ENCODE peak calls at places on chromosomes 13 and 19, in eight cellular contexts. One of them, this sample, is unnamed.

GRCh38 chr19:4495471-4495870 is 22.8 kb downstream of the PLIN4 start:
- DNase-seq in RWPE1: peak
- DNase-seq in fibroblast of mammary gland: no peak
- DNase-seq in GM10248: no peak
- DNase-seq in natural killer cell: no peak
- DNase-seq in progenitor cell of endocrine pancreas: no peak
- DNase-seq in mucosa of descending colon: peak
- DNase-seq in psoas muscle: peak
- DNase-seq in this sample: no peak

GRCh38 chr13:110421696-110422395 is 114.8 kb downstream of the COL4A2 start:
- DNase-seq in mucosa of descending colon: no peak
- DNase-seq in progenitor cell of endocrine pancreas: no peak
- DNase-seq in GM10248: no peak
- DNase-seq in fibroblast of mammary gland: peak
- DNase-seq in psoas muscle: no peak
- DNase-seq in RWPE1: no peak
- DNase-seq in natural killer cell: no peak
- DNase-seq in this sample: no peak

GRCh38 chr13:83452292-83452950 is 429.9 kb downstream of the SLITRK1 start:
- DNase-seq in mucosa of descending colon: no peak
- DNase-seq in fibroblast of mammary gland: no peak
- DNase-seq in psoas muscle: peak
- DNase-seq in progenitor cell of endocrine pancreas: no peak
- DNase-seq in GM10248: no peak
- DNase-seq in RWPE1: no peak
- DNase-seq in natural killer cell: no peak
- DNase-seq in this sample: peak

GRCh38 chr13:48533207-48533499 is 273 bp upstream of the RCBTB2 start:
- DNase-seq in progenitor cell of endocrine pancreas: no peak
- DNase-seq in mucosa of descending colon: no peak
- DNase-seq in natural killer cell: no peak
- DNase-seq in GM10248: no peak
- DNase-seq in fibroblast of mammary gland: no peak
- DNase-seq in psoas muscle: no peak
- DNase-seq in RWPE1: peak
- DNase-seq in this sample: no peak

GRCh38 chr13:66341978-66342377 is 888.2 kb downstream of the PCDH9 start:
- DNase-seq in psoas muscle: no peak
- DNase-seq in fibroblast of mammary gland: peak
- DNase-seq in RWPE1: no peak
- DNase-seq in natural killer cell: no peak
- DNase-seq in mucosa of descending colon: no peak
- DNase-seq in progenitor cell of endocrine pancreas: no peak
- DNase-seq in GM10248: no peak
- DNase-seq in this sample: no peak

GRCh38 chr19:55173186-55173716 is 6.8 kb upstream of the DNAAF3 start:
- DNase-seq in RWPE1: no peak
- DNase-seq in mucosa of descending colon: no peak
- DNase-seq in psoas muscle: no peak
- DNase-seq in fibroblast of mammary gland: no peak
- DNase-seq in GM10248: no peak
- DNase-seq in natural killer cell: no peak
- DNase-seq in progenitor cell of endocrine pancreas: no peak
- DNase-seq in this sample: no peak

GRCh38 chr19:51311388-51312257 is at the start of gene IGLON5:
- DNase-seq in progenitor cell of endocrine pancreas: peak
- DNase-seq in RWPE1: no peak
- DNase-seq in psoas muscle: no peak
- DNase-seq in fibroblast of mammary gland: no peak
- DNase-seq in natural killer cell: no peak
- DNase-seq in GM10248: no peak
- DNase-seq in mucosa of descending colon: no peak
- DNase-seq in this sample: no peak

GRCh38 chr19:18439025-18439909 is 1.3 kb upstream of the ISYNA1 start:
- DNase-seq in mucosa of descending colon: no peak
- DNase-seq in GM10248: no peak
- DNase-seq in natural killer cell: no peak
- DNase-seq in psoas muscle: no peak
- DNase-seq in fibroblast of mammary gland: peak
- DNase-seq in RWPE1: no peak
- DNase-seq in progenitor cell of endocrine pancreas: no peak
- DNase-seq in this sample: no peak

GRCh38 chr19:13629687-13630357 is 123.5 kb upstream of the CACNA1A start:
- DNase-seq in fibroblast of mammary gland: peak
- DNase-seq in psoas muscle: no peak
- DNase-seq in mucosa of descending colon: no peak
- DNase-seq in progenitor cell of endocrine pancreas: no peak
- DNase-seq in GM10248: no peak
- DNase-seq in RWPE1: peak
- DNase-seq in natural killer cell: no peak
- DNase-seq in this sample: no peak

DNA sequence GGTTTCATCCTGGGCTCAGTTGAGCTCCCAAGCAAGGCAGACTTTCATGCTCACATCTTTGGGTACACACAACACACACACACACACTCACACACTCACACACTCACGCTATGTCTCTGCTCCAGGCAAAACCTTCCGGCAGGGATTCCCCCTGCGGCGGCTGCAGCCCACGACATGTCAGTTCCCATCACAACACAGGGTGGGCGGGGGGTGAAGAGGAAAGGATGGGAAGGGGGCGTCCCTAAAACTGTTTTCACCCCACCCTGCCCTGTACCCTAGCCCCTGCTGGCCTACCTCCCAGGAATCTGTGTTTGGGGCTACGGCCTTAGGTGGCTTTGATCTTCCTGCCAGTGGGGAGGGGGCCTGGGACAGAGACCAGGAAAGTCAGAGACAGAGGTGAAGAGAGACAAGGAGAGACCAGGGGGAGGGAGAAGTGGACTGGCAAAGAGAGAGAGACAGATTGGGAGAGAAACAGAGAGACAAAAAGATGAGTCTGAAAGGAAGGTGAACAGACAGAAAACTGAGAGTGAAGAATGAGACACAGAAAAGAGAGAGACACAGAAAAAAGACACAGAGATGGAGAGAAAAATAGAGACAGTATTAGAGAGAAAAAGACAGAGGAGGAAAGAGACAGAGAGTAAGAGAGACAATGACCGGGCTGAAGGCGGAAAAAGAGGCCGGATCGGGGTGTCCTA is 3.9 kb downstream of the LRFN1 start:
- DNase-seq in mucosa of descending colon: no peak
- DNase-seq in fibroblast of mammary gland: no peak
- DNase-seq in RWPE1: no peak
- DNase-seq in progenitor cell of endocrine pancreas: no peak
- DNase-seq in natural killer cell: no peak
- DNase-seq in GM10248: no peak
- DNase-seq in psoas muscle: no peak
- DNase-seq in this sample: no peak
- TF ChIP-seq CTCF in mucosa of descending colon: no peak
- TF ChIP-seq CTCF in fibroblast of mammary gland: no peak
- TF ChIP-seq CTCF in RWPE1: no peak
- TF ChIP-seq CTCF in progenitor cell of endocrine pancreas: no peak
- TF ChIP-seq CTCF in natural killer cell: no peak
- TF ChIP-seq CTCF in GM10248: no peak
- TF ChIP-seq CTCF in psoas muscle: no peak
- TF ChIP-seq CTCF in this sample: no peak

GRCh38 chr19:40283414-40284250 is 1.5 kb downstream of the AKT2 start:
- DNase-seq in psoas muscle: no peak
- DNase-seq in progenitor cell of endocrine pancreas: no peak
- DNase-seq in natural killer cell: no peak
- DNase-seq in RWPE1: no peak
- DNase-seq in GM10248: no peak
- DNase-seq in fibroblast of mammary gland: no peak
- DNase-seq in mucosa of descending colon: peak
- DNase-seq in this sample: peak
- TF ChIP-seq CTCF in psoas muscle: no peak
- TF ChIP-seq CTCF in progenitor cell of endocrine pancreas: no peak
- TF ChIP-seq CTCF in natural killer cell: no peak
- TF ChIP-seq CTCF in RWPE1: no peak
- TF ChIP-seq CTCF in GM10248: no peak
- TF ChIP-seq CTCF in fibroblast of mammary gland: no peak
- TF ChIP-seq CTCF in mucosa of descending colon: no peak
- TF ChIP-seq CTCF in this sample: no peak

GRCh38 chr19:41937976-41938375 is 9.7 kb upstream of the ERFL start:
- DNase-seq in GM10248: no peak
- DNase-seq in mucosa of descending colon: no peak
- DNase-seq in psoas muscle: no peak
- DNase-seq in natural killer cell: no peak
- DNase-seq in RWPE1: no peak
- DNase-seq in progenitor cell of endocrine pancreas: no peak
- DNase-seq in fibroblast of mammary gland: no peak
- DNase-seq in this sample: no peak
- TF ChIP-seq CTCF in GM10248: no peak
- TF ChIP-seq CTCF in mucosa of descending colon: no peak
- TF ChIP-seq CTCF in psoas muscle: no peak
- TF ChIP-seq CTCF in natural killer cell: no peak
- TF ChIP-seq CTCF in RWPE1: no peak
- TF ChIP-seq CTCF in progenitor cell of endocrine pancreas: no peak
- TF ChIP-seq CTCF in fibroblast of mammary gland: no peak
- TF ChIP-seq CTCF in this sample: peak

DNA sequence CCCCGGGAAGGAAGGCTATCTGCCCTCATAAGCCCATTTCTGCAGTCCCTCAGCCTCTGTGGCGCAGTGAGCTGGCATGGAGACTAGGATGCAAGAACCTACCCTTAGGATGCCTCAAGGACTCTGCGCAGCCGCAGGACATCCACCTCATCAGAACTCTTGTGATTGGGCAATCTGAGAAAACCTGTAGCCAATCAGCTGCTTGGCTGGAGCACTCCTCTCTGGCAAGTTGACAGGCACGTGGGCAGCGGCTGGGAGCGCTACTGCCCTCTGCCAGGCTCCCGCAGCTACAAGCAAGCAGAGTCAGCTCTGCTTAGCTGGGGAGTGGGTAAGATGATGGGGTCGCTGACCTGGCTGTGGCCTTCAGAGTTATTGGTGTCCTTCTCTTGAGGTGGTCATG is 1.5 kb upstream of the ECSIT start:
- DNase-seq in mucosa of descending colon: peak
- DNase-seq in psoas muscle: peak
- DNase-seq in RWPE1: peak
- DNase-seq in progenitor cell of endocrine pancreas: no peak
- DNase-seq in GM10248: peak
- DNase-seq in fibroblast of mammary gland: peak
- DNase-seq in natural killer cell: no peak
- DNase-seq in this sample: no peak
- TF ChIP-seq CTCF in mucosa of descending colon: no peak
- TF ChIP-seq CTCF in psoas muscle: peak
- TF ChIP-seq CTCF in RWPE1: peak
- TF ChIP-seq CTCF in progenitor cell of endocrine pancreas: peak
- TF ChIP-seq CTCF in GM10248: no peak
- TF ChIP-seq CTCF in fibroblast of mammary gland: peak
- TF ChIP-seq CTCF in natural killer cell: no peak
- TF ChIP-seq CTCF in this sample: peak

DNA sequence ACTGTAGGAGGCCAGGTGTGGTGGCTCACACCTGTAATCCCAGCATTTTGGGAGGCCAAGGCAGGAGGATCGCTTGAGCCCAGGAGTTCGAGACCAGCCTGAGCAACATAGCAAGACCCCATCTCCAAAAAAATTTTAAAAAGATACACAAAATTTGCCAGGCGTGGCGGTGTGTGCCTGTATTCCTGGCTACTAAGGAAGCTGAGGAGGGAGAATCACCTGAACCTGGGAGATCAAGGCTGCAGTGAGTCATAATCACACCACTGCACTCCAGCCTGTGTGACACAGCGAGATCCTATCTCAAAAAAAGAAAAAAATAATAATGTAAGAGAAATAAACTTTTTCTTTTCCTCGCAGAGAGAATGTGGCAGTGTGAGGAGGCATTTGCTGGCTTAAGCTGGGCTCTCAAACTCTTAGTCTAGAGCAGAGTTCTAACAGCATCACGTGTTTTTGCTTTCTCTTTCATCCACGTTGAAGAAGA is 21.1 kb downstream of the FAM187B start:
- DNase-seq in fibroblast of mammary gland: no peak
- DNase-seq in mucosa of descending colon: no peak
- DNase-seq in natural killer cell: no peak
- DNase-seq in progenitor cell of endocrine pancreas: no peak
- DNase-seq in RWPE1: no peak
- DNase-seq in GM10248: no peak
- DNase-seq in psoas muscle: no peak
- DNase-seq in this sample: no peak
- TF ChIP-seq CTCF in fibroblast of mammary gland: no peak
- TF ChIP-seq CTCF in mucosa of descending colon: no peak
- TF ChIP-seq CTCF in natural killer cell: no peak
- TF ChIP-seq CTCF in progenitor cell of endocrine pancreas: no peak
- TF ChIP-seq CTCF in RWPE1: no peak
- TF ChIP-seq CTCF in GM10248: no peak
- TF ChIP-seq CTCF in psoas muscle: no peak
- TF ChIP-seq CTCF in this sample: no peak